ENCODE peak calls at places on chromosome 17, in eight cellular contexts. D is A673, Q is PC-9, N is stomach, E is SK-N-SH, P is GM10248, M is heart left ventricle, F is thoracic aorta. G is an unnamed sample.

GRCh38 chr17:824372-824771 is 42.2 kb downstream of the MRM3 start:
- DNase-seq in P (no peak), D (no peak), N (no peak), F (no peak), M (no peak), Q (no peak), E (no peak), G (no peak)

GRCh38 chr17:5097101-5097834 is 14.4 kb downstream of the ZNF232 start:
- DNase-seq in E (peak), P (peak), F (no peak), M (peak), N (peak), Q (no peak), D (peak), G (peak)

GRCh38 chr17:22454070-22454999 is 762.0 kb downstream of the KCNJ18 start:
- DNase-seq in P (no peak), Q (no peak), N (no peak), E (no peak), M (no peak), F (no peak), D (no peak), G (no peak)

GRCh38 chr17:71970312-71970711 is 150.5 kb upstream of the SOX9 start:
- DNase-seq in F (no peak), Q (peak), E (no peak), N (no peak), M (no peak), D (no peak), P (peak), G (no peak)

GRCh38 chr17:34071891-34072420 is 183.1 kb upstream of the CCL2 start:
- DNase-seq in M (no peak), F (no peak), Q (no peak), D (no peak), N (no peak), P (peak), E (no peak), G (no peak)

GRCh38 chr17:79533116-79533515 is 77.7 kb downstream of the RBFOX3 start:
- DNase-seq in E (no peak), P (no peak), M (no peak), N (no peak), D (no peak), Q (no peak), F (no peak), G (no peak)

GRCh38 chr17:65035704-65036103 is 20.8 kb downstream of the GNA13 start:
- DNase-seq in M (no peak), Q (no peak), E (no peak), N (no peak), D (no peak), P (no peak), F (no peak), G (no peak)

GRCh38 chr17:3534881-3535252 is 22.7 kb downstream of the TRPV3 start:
- DNase-seq in D (peak), P (peak), F (no peak), E (no peak), M (peak), N (no peak), Q (no peak), G (no peak)

GRCh38 chr17:43784068-43784467 is 3.8 kb downstream of the CFAP97D1 start:
- DNase-seq in F (no peak), D (peak), M (no peak), N (no peak), P (no peak), Q (no peak), E (no peak), G (no peak)

GRCh38 chr17:34692932-34693331 is 113.5 kb downstream of the TMEM132E start:
- DNase-seq in F (no peak), N (no peak), D (no peak), M (no peak), Q (no peak), E (no peak), P (no peak), G (no peak)

GRCh38 chr17:5434984-5435383 is 4.0 kb downstream of the C1QBP start:
- DNase-seq in E (no peak), F (no peak), M (no peak), Q (no peak), N (no peak), P (no peak), D (no peak), G (no peak)

GRCh38 chr17:75428775-75429469 is 23.4 kb upstream of the GRB2 start:
- DNase-seq in N (no peak), Q (no peak), M (no peak), D (no peak), E (no peak), F (peak), P (no peak), G (no peak)

GRCh38 chr17:81339502-81340296 is 44.6 kb upstream of the SLC38A10 start:
- DNase-seq in P (no peak), N (no peak), Q (no peak), E (no peak), D (no peak), F (no peak), M (peak), G (no peak)

GRCh38 chr17:61065263-61065773 is 334.3 kb upstream of the TBX2 start:
- DNase-seq in M (no peak), P (peak), N (no peak), D (no peak), Q (no peak), F (no peak), E (peak), G (no peak)

GRCh38 chr17:67025216-67025792 is 19.1 kb upstream of the CACNG1 start:
- DNase-seq in N (peak), P (no peak), F (no peak), Q (peak), M (no peak), E (no peak), D (no peak), G (no peak)

DNA sequence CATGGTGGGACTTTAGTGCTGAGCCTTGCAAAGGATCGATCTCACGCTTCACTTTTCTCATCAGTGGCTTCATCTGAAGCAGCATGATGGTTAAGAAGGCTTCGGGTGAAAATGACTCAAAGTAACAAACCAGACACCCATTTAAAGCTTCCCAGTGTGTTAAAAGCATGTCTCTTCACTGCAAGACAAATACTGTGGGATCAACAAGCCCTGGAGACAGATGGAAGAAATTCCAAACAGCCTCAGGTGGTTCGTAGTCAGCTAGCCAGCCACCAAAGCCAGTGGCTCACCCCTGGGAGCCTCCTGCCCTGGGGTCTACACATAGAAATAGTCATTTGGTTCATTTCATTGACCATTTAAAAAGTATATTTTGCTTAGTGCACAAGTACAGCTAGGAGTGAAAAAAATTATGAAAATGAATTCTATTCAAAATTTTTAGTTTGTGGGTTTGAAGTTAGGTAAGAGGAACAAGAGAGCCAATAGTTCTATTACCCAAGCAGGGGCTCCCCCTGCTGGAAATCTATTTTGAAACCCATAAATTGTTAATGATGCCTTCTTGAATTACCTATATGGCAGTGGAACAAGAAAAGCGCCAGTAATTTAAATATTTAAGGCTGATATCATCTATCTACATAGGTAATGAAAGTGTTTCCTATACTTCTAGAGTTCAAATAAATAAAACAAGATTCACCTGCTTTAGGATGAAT is 51.6 kb downstream of the PMP22 start:
- DNase-seq in N (no peak), F (no peak), M (no peak), P (no peak), Q (no peak), E (peak), D (peak), G (no peak)
- TF ChIP-seq CTCF in N (no peak), F (no peak), M (peak), P (no peak), Q (peak), E (peak), D (peak), G (no peak)

DNA sequence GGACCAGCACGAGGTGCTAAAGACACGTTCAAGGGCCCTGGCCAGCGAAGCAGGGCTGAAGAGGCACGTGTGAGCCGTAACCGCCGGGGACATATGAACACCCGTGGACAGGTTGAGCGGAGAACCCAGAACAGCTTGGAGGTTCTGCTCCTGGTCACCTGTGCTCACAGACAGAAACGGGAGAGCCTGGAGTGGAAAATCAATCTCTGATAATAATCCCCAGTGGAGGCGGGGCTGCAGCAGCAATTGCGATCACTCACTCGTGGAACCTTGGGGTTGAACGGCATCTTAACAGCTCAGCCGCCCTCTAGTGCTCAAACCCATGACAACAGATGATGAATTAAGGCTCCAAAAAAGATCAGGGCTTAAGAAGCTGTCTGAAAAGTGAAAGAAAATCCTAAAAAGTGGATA is 25.6 kb downstream of the WIPI1 start:
- DNase-seq in N (no peak), F (no peak), Q (no peak), P (peak), D (peak), M (no peak), E (peak), G (no peak)
- TF ChIP-seq CTCF in N (no peak), F (no peak), Q (peak), P (no peak), D (peak), M (no peak), E (peak), G (no peak)

GRCh38 chr17:12730931-12731521 is 58.3 kb upstream of the ARHGAP44 start:
- DNase-seq in Q (peak), M (peak), E (no peak), F (peak), D (no peak), P (no peak), N (peak), G (no peak)

GRCh38 chr17:12730421-12730820 is 58.9 kb upstream of the ARHGAP44 start:
- DNase-seq in M (no peak), D (no peak), N (no peak), Q (no peak), F (no peak), P (no peak), E (no peak), G (no peak)

GRCh38 chr17:12729086-12729485 is 60.2 kb upstream of the ARHGAP44 start:
- DNase-seq in Q (no peak), P (no peak), F (no peak), N (no peak), D (no peak), E (no peak), M (no peak), G (no peak)

GRCh38 chr17:12732366-12732765 is 56.9 kb upstream of the ARHGAP44 start:
- DNase-seq in N (no peak), P (no peak), E (no peak), Q (no peak), F (no peak), M (no peak), D (no peak), G (no peak)

GRCh38 chr17:12731839-12732238 is 57.5 kb upstream of the ARHGAP44 start:
- DNase-seq in F (no peak), M (no peak), P (no peak), D (no peak), Q (no peak), E (no peak), N (no peak), G (no peak)
- TF ChIP-seq CTCF in F (no peak), M (no peak), P (no peak), D (no peak), Q (no peak), E (no peak), N (no peak), G (no peak)

GRCh38 chr17:17171186-17171585 is 34.9 kb downstream of the PLD6 start:
- DNase-seq in F (no peak), Q (no peak), D (no peak), M (peak), E (no peak), P (no peak), N (no peak), G (no peak)

GRCh38 chr17:17172990-17173389 is 33.1 kb downstream of the PLD6 start:
- DNase-seq in N (no peak), D (no peak), P (no peak), M (peak), Q (no peak), F (no peak), E (no peak), G (no peak)

GRCh38 chr17:17173921-17174320 is 32.2 kb downstream of the PLD6 start:
- DNase-seq in P (no peak), N (no peak), D (no peak), E (no peak), F (no peak), M (no peak), Q (no peak), G (no peak)

GRCh38 chr17:17170346-17170976 is 35.7 kb downstream of the PLD6 start:
- DNase-seq in P (no peak), Q (no peak), F (no peak), E (no peak), M (peak), D (no peak), N (no peak), G (no peak)

GRCh38 chr17:17171991-17172939 is 33.9 kb downstream of the PLD6 start:
- DNase-seq in P (no peak), M (peak), E (no peak), D (no peak), N (no peak), Q (no peak), F (no peak), G (no peak)
- TF ChIP-seq CTCF in P (no peak), M (no peak), E (no peak), D (no peak), N (no peak), Q (no peak), F (no peak), G (no peak)

GRCh38 chr17:69944406-69944805 is 130.6 kb upstream of the KCNJ16 start:
- DNase-seq in M (no peak), D (no peak), N (no peak), E (no peak), Q (no peak), F (no peak), P (no peak), G (no peak)

GRCh38 chr17:69947027-69947759 is 127.8 kb upstream of the KCNJ16 start:
- DNase-seq in P (no peak), M (no peak), F (no peak), N (no peak), D (no peak), Q (no peak), E (no peak), G (no peak)

GRCh38 chr17:69945698-69946185 is 129.3 kb upstream of the KCNJ16 start:
- DNase-seq in Q (no peak), D (no peak), M (no peak), P (no peak), N (no peak), F (no peak), E (no peak), G (no peak)

GRCh38 chr17:69948406-69948805 is 126.6 kb upstream of the KCNJ16 start:
- DNase-seq in E (no peak), M (no peak), D (no peak), Q (no peak), N (no peak), P (no peak), F (no peak), G (no peak)

DNA sequence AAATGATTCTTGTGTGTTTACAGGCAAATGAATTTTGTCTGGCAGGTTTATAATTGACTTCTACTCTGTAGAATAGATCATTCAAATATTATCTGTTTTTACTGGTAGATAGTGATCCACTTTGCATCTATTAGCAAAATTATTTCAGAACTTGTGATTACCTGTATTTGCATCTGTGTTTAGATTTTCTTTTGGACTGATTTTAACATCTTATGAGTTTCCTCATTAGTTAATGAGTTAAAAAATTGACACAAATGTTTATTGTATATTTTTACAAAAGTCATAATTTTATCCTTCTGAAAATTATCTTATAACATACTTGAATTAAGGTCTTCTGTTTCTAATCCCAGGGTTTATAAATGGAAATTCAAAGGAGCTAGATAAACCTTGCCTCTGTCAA is 132.0 kb upstream of the KCNJ16 start:
- DNase-seq in E (no peak), Q (no peak), N (no peak), M (no peak), F (no peak), D (no peak), P (no peak), G (no peak)
- TF ChIP-seq CTCF in E (no peak), Q (no peak), N (no peak), M (no peak), F (no peak), D (no peak), P (no peak), G (no peak)

GRCh38 chr17:59105852-59106462 is 723 bp downstream of the TRIM37 start:
- DNase-seq in P (no peak), F (peak), E (peak), Q (peak), M (peak), D (peak), N (peak), G (no peak)

GRCh38 chr17:59108400-59109102 is 1.9 kb upstream of the TRIM37 start:
- DNase-seq in Q (no peak), M (no peak), F (no peak), D (no peak), N (no peak), E (no peak), P (no peak), G (no peak)

GRCh38 chr17:59107306-59107670 is 608 bp upstream of the TRIM37 start:
- DNase-seq in F (no peak), Q (no peak), P (no peak), M (no peak), N (no peak), E (no peak), D (no peak), G (no peak)

GRCh38 chr17:59110973-59111372 is 4.3 kb upstream of the TRIM37 start:
- DNase-seq in N (no peak), D (no peak), M (no peak), Q (no peak), P (no peak), F (no peak), E (no peak), G (no peak)

DNA sequence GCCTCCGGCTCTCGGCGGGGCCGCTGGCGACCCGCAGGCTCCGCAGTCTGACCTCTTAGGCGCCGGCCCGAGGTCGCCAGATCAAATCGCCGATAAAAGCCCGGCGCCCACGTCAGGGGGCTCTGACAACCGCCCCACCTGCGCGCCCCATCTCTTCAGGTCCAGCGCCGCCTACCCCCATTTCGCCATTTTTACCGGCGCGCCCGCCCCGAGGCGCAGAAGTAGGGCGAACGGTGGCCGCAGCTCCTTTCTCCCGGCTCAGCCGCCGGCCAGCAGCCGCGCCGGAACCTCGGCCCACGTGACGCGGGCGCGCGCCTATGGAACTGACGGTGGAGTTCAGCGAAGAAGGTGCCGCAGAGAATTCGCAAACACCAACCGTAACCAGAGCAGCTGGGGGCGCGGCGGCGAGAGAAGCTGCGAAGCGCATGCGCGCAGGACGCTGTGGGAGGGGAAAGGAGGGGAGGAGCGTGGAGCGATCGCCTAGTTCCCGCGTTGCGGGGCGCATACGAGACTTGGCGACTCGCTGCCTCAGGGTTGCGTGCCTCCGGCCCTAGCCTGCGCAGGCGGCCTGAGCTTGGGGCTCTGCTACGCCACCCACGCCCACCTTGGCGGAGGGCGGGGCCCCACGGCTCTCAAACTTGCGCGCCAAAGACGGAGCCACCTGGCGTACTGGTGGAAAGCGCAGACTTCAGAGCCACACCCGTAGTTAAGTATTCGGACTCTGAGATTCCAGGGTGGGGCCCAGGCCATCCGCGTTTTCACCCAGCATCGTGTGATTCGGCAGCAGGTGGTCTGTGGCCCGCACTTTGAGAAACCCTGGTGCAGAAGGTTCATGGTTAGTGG is at the start of gene TRIM37:
- DNase-seq in D (peak), E (peak), F (peak), N (peak), Q (peak), M (peak), P (peak), G (peak)
- TF ChIP-seq CTCF in D (peak), E (peak), F (no peak), N (no peak), Q (no peak), M (peak), P (no peak), G (no peak)

DNA sequence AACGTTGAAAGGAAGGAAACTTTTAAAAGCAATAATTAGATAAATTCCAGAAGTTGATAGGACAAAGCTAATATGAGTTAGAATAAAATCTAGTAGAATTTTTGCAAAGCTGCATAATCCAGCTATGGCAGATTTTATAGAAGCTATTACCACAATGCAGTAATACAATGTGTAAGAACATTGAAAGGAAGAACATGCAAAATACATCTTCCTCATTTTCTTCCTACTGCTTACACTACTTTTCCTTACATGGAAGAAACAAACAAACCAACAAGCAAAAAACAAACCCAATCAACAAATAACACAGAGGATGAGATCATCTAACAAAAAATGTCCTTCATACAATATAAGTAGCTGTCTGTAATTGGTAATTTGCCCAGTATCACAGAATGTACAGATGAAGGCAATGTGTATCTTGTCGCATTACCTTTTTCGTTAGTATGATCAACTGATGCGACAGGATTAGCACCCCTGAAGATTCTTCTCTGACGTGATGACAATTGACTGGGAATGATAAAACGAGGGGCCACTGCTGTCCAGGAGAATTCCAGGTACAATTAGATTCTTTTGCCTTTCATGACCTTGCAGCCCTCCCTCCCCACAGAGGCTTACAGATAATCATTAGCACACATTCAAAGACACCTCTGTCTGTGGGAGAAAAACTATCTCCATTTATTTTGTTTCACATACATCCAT is 21.2 kb upstream of the LRRC37A start:
- DNase-seq in M (no peak), F (no peak), N (no peak), P (no peak), Q (no peak), D (no peak), E (no peak), G (no peak)
- TF ChIP-seq CTCF in M (no peak), F (no peak), N (no peak), P (no peak), Q (no peak), D (no peak), E (no peak), G (no peak)

GRCh38 chr17:18314731-18315497 is at the start of the genes SMCR8 and TOP3A:
- DNase-seq in F (peak), N (peak), M (peak), D (peak), E (peak), P (peak), Q (peak), G (peak)
- TF ChIP-seq CTCF in F (no peak), N (no peak), M (peak), D (no peak), E (no peak), P (no peak), Q (no peak), G (no peak)